ENCODE peak calls at places on chromosome 21, in eight cellular contexts. C is activated CD8-positive, alpha-beta T cell treated with anti-CD3 and anti-CD28 coated beads for 36 hours; E is RWPE1; P is A549; T is endodermal cell; H is AG10803; G is BJ; U is H9. Y is an unnamed sample.

GRCh38 chr21:39004776-39005605 is 178.3 kb downstream of the PSMG1 start:
- DNase-seq in C (peak; percentile 12), E (no peak), P (no peak), T (peak; percentile 60), H (peak; percentile 49), G (no peak), U (peak; percentile 63), Y (no peak)

GRCh38 chr21:31180256-31181088 is 142.2 kb upstream of the KRTAP19-8 start:
- DNase-seq in C (peak; percentile 35), E (peak; percentile 44), P (peak; percentile 9), T (no peak), H (peak; percentile 38), G (no peak), U (no peak), Y (peak; percentile 49)

GRCh38 chr21:46051821-46052675 is 45.9 kb upstream of the COL6A2 start:
- DNase-seq in C (no peak), E (no peak), P (no peak), T (no peak), H (peak; percentile 51), G (no peak), U (no peak), Y (no peak)

GRCh38 chr21:39373634-39374033 is 24.7 kb upstream of the HMGN1 start:
- DNase-seq in C (no peak), E (peak; percentile 30), P (no peak), T (peak; percentile 66), H (peak; percentile 44), G (no peak), U (peak; percentile 40), Y (no peak)

GRCh38 chr21:41112740-41113692 is 54.9 kb upstream of the BACE2 start:
- DNase-seq in C (no peak), E (no peak), P (no peak), T (peak; percentile 75), H (peak; percentile 98), G (peak; percentile 97), U (peak; percentile 43), Y (no peak)

GRCh38 chr21:40165671-40166070 is 298.4 kb downstream of the PCP4 start:
- DNase-seq in C (no peak), E (no peak), P (no peak), T (peak; percentile 78), H (no peak), G (no peak), U (no peak), Y (no peak)

GRCh38 chr21:41610042-41610839 is 102.3 kb upstream of the TMPRSS2 start:
- DNase-seq in C (peak; percentile 61), E (no peak), P (peak; percentile 33), T (peak; percentile 88), H (peak; percentile 58), G (no peak), U (peak; percentile 78), Y (peak; percentile 59)

GRCh38 chr21:23853796-23854379 is 1753.4 kb downstream of the MRPL39 start:
- DNase-seq in C (peak; percentile 25), E (peak; percentile 21), P (no peak), T (no peak), H (no peak), G (no peak), U (no peak), Y (peak; percentile 17)

GRCh38 chr21:39799178-39799577 is 54.2 kb downstream of the IGSF5 start:
- DNase-seq in C (no peak), E (no peak), P (no peak), T (no peak), H (no peak), G (no peak), U (no peak), Y (no peak)

GRCh38 chr21:20968391-20968790 is 29.8 kb upstream of the NCAM2 start:
- DNase-seq in C (no peak), E (no peak), P (no peak), T (no peak), H (peak; percentile 0), G (no peak), U (no peak), Y (no peak)

GRCh38 chr21:20970691-20971090 is 27.5 kb upstream of the NCAM2 start:
- DNase-seq in C (no peak), E (no peak), P (no peak), T (no peak), H (no peak), G (no peak), U (no peak), Y (no peak)

DNA sequence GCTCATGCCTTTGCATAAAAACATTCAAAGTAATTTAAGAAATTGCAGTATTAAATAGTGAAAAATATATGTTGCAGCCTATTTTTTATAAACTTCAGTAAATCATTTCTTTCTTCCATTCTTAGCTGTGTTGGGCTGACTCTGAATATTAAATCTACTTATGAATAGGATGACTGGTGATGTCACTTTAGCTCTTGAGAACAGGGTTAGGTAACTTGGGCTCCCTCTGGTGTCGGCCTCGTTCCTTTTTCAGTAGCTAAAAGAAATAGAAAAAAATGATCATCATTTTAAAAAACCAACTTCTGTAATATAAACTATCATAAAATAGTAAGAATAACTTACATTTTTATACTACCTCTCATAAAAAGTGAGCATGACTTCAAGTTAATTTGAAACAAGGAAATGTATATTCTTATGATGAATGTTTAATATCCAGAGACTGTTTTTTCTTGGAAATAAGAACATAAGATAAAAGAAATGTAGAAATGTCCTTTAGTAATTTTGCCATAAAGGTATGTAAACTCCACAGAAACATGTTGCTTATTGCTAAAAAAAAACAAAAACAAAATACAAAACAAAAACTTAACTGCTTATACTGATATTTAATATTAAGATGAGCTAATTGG is 26.8 kb upstream of the NCAM2 start:
- DNase-seq in C (peak; percentile 62), E (peak; percentile 40), P (no peak), T (peak; percentile 73), H (peak; percentile 44), G (no peak), U (peak; percentile 35), Y (no peak)
- TF ChIP-seq CTCF in C (peak; percentile 4), E (peak; percentile 44), P (no peak), T (peak; percentile 84), H (peak; percentile 52), G (peak; percentile 33), U (peak; percentile 78), Y (peak; percentile 15)

GRCh38 chr21:36122977-36123376 is 11.9 kb upstream of the CBR3 start:
- DNase-seq in C (no peak), E (no peak), P (no peak), T (no peak), H (no peak), G (no peak), U (no peak), Y (no peak)
- TF ChIP-seq CTCF in C (no peak), E (peak; percentile 23), P (peak; percentile 23), T (peak; percentile 69), H (peak; percentile 39), G (peak; percentile 40), U (peak; percentile 64), Y (peak; percentile 6)

DNA sequence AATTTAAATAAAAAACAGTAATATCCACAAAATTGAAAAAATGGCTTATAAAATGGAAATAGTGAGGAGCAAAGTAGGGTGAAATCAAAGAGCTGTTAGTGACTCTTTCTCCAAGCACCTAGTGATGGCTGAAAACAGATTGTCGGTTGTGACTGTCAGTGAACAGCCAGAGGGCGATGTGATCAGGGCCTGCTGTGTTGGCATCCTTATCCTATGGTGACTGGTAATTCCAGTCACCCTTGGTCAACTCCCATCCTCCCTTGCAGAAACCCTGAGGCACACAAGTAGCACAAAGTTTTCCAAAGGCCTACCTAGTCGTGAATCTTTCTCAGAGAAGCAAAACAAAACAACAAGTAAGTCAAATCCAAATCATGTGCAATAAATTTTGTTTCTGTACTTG is 599.8 kb upstream of the CXADR start:
- DNase-seq in C (no peak), E (no peak), P (no peak), T (peak; percentile 63), H (no peak), G (no peak), U (peak; percentile 34), Y (no peak)
- TF ChIP-seq CTCF in C (no peak), E (no peak), P (no peak), T (peak; percentile 45), H (no peak), G (no peak), U (peak; percentile 42), Y (no peak)

GRCh38 chr21:34088752-34089151 is 15.4 kb downstream of the MRPS6 start:
- DNase-seq in C (no peak), E (no peak), P (no peak), T (no peak), H (no peak), G (no peak), U (no peak), Y (no peak)

GRCh38 chr21:34091032-34091431 is 17.7 kb downstream of the MRPS6 start:
- DNase-seq in C (no peak), E (no peak), P (no peak), T (no peak), H (no peak), G (no peak), U (no peak), Y (no peak)

GRCh38 chr21:34092241-34092921 is 19.0 kb downstream of the MRPS6 start:
- DNase-seq in C (peak; percentile 31), E (no peak), P (no peak), T (no peak), H (no peak), G (no peak), U (no peak), Y (no peak)

GRCh38 chr21:34093083-34093482 is 19.7 kb downstream of the MRPS6 start:
- DNase-seq in C (no peak), E (no peak), P (no peak), T (no peak), H (peak; percentile 25), G (no peak), U (no peak), Y (no peak)

DNA sequence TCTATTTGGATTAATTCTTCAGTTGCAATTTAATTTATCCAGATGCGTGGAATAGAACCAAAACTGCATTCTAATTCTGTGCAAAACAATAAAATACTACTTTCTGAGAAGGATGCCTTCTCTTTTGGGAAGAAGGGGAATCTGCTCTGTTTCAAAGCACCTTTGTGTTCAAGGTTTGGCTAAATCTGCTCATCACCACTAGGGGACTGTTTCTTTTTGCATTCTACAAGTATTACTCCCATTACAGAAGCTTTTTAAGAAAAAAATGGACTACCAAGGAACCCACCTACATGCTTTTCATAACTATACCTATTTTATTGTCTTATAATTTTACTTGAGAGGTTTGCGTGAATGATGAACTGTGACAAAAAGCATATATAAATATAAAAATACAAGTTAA is 18.2 kb downstream of the MRPS6 start:
- DNase-seq in C (no peak), E (no peak), P (no peak), T (no peak), H (no peak), G (no peak), U (no peak), Y (no peak)
- TF ChIP-seq CTCF in C (peak; percentile 43), E (peak; percentile 14), P (no peak), T (peak; percentile 73), H (peak; percentile 47), G (peak; percentile 43), U (peak; percentile 66), Y (peak; percentile 33)

GRCh38 chr21:44377201-44377921 is 23.9 kb downstream of the TRPM2 start:
- DNase-seq in C (no peak), E (no peak), P (no peak), T (peak; percentile 72), H (no peak), G (no peak), U (peak; percentile 60), Y (no peak)
- TF ChIP-seq CTCF in C (no peak), E (no peak), P (no peak), T (peak; percentile 64), H (no peak), G (no peak), U (peak; percentile 57), Y (no peak)

GRCh38 chr21:25887166-25887565 is 152.4 kb downstream of the GABPA start:
- DNase-seq in C (no peak), E (no peak), P (no peak), T (no peak), H (no peak), G (no peak), U (no peak), Y (no peak)
- TF ChIP-seq CTCF in C (no peak), E (no peak), P (no peak), T (peak; percentile 70), H (no peak), G (no peak), U (peak; percentile 58), Y (no peak)

Y was measured in GM13977.